ENCODE peak calls at places on chromosome 13, in five cellular contexts. T is stimulated activated CD4-positive, alpha-beta T cell treated with anti-CD3 and anti-CD28 coated beads, TNF-alpha, amount 100 ng/mL, for 4 hours; Z is AG08395; P is iPS DF 6.9; S is mammary epithelial cell. H is an unnamed sample.

GRCh38 chr13:39767791-39768564 is 112.5 kb downstream of the COG6 start:
- DNase-seq in T (no peak), Z (no peak), P (no peak), S (no peak), H (no peak)

GRCh38 chr13:101487046-101487830 is 34.8 kb downstream of the ITGBL1 start:
- DNase-seq in T (no peak), Z (no peak), P (no peak), S (no peak), H (peak)

GRCh38 chr13:42405665-42406390 is 133.9 kb downstream of the AKAP11 start:
- DNase-seq in T (no peak), Z (no peak), P (no peak), S (peak), H (peak)

GRCh38 chr13:60627071-60627686 is 230.2 kb downstream of the TDRD3 start:
- DNase-seq in T (no peak), Z (peak), P (peak), S (no peak), H (peak)

GRCh38 chr13:97460004-97460756 is 26.2 kb downstream of the RAP2A start:
- DNase-seq in T (no peak), Z (no peak), P (no peak), S (no peak), H (no peak)

GRCh38 chr13:37657134-37657533 is 58.6 kb upstream of the POSTN start:
- DNase-seq in T (no peak), Z (peak), P (no peak), S (peak), H (peak)

GRCh38 chr13:112756967-112757758 is 67.3 kb downstream of the ATP11A start:
- DNase-seq in T (no peak), Z (no peak), P (no peak), S (no peak), H (no peak)

GRCh38 chr13:70108276-70108845 is at the start of gene KLHL1:
- DNase-seq in T (no peak), Z (no peak), P (no peak), S (no peak), H (no peak)

GRCh38 chr13:23558675-23559536 is 11.3 kb upstream of the TNFRSF19 start:
- DNase-seq in T (no peak), Z (peak), P (no peak), S (peak), H (peak)

GRCh38 chr13:25372275-25373081 is 704 bp downstream of the ATP8A2 start:
- DNase-seq in T (no peak), Z (no peak), P (no peak), S (no peak), H (no peak)